ENCODE peak calls at places on chromosomes 3 and 15, in six cellular contexts. L is IMR-90; H is GM06990; S is activated T-cell treated with anti-CD3 and anti-CD28 coated beads for 1 hour; O is stimulated activated effector memory CD8-positive, alpha-beta T cell treated with anti-CD3 and anti-CD28 coated beads, Interleukin-12 subunit alpha, Interleukin-12 subunit beta, amount 100 ng/mL, for 72 hours; T is GM03348. A is an unnamed sample.

GRCh38 chr15:60620707-60621106 is 141.8 kb upstream of the ICE2 start:
- DNase-seq in L (peak), H (no peak), S (no peak), O (no peak), T (peak), A (peak)

GRCh38 chr3:10170915-10171478 is 6.3 kb downstream of the IRAK2 start:
- DNase-seq in L (no peak), H (no peak), S (no peak), O (no peak), T (no peak), A (no peak)

GRCh38 chr3:50210510-50211367 is 5.7 kb downstream of the SLC38A3 start:
- DNase-seq in L (no peak), H (no peak), S (no peak), O (no peak), T (no peak), A (no peak)

GRCh38 chr3:37324752-37325407 is 150.5 kb upstream of the LRRFIP2 start:
- DNase-seq in L (peak), H (no peak), S (no peak), O (no peak), T (peak), A (peak)

GRCh38 chr3:39752019-39752637 is 57.3 kb upstream of the MYRIP start:
- DNase-seq in L (no peak), H (no peak), S (no peak), O (no peak), T (no peak), A (no peak)

GRCh38 chr3:125192190-125193035 is 20.1 kb downstream of the SLC12A8 start:
- DNase-seq in L (no peak), H (peak), S (no peak), O (no peak), T (no peak), A (no peak)

GRCh38 chr3:59001675-59002074 is 48.1 kb downstream of the CFAP20DC start:
- DNase-seq in L (no peak), H (no peak), S (no peak), O (no peak), T (no peak), A (no peak)

GRCh38 chr3:107241217-107241616 is 136.0 kb upstream of the CCDC54 start:
- DNase-seq in L (no peak), H (peak), S (no peak), O (no peak), T (peak), A (no peak)

GRCh38 chr3:50604628-50605588 is 6.7 kb downstream of the CISH start:
- DNase-seq in L (no peak), H (no peak), S (no peak), O (no peak), T (no peak), A (no peak)

GRCh38 chr3:13106308-13106970 is 33.2 kb upstream of the IQSEC1 start:
- DNase-seq in L (no peak), H (no peak), S (no peak), O (no peak), T (no peak), A (no peak)

GRCh38 chr3:55166577-55167555 is 239.0 kb upstream of the LRTM1 start:
- DNase-seq in L (peak), H (no peak), S (no peak), O (no peak), T (no peak), A (peak)

GRCh38 chr3:42682301-42683070 is 2.9 kb upstream of the KLHL40 start:
- DNase-seq in L (no peak), H (no peak), S (no peak), O (no peak), T (no peak), A (no peak)

GRCh38 chr15:69086427-69087205 is 72.1 kb downstream of the NOX5 start:
- DNase-seq in L (no peak), H (no peak), S (no peak), O (no peak), T (no peak), A (no peak)

GRCh38 chr15:81296673-81297072 is 27.3 kb downstream of the STARD5 start:
- DNase-seq in L (no peak), H (peak), S (peak), O (peak), T (no peak), A (no peak)

GRCh38 chr3:64651791-64652241 is 36.0 kb downstream of the ADAMTS9 start:
- DNase-seq in L (no peak), H (no peak), S (no peak), O (no peak), T (peak), A (peak)

GRCh38 chr3:47019201-47019600 is 39.7 kb downstream of the NBEAL2 start:
- DNase-seq in L (peak), H (no peak), S (no peak), O (peak), T (no peak), A (no peak)

GRCh38 chr15:93308026-93308670 is 219.1 kb upstream of the RGMA start:
- DNase-seq in L (no peak), H (no peak), S (no peak), O (no peak), T (no peak), A (no peak)

GRCh38 chr3:160449660-160450598 is at the start of gene TRIM59:
- DNase-seq in L (peak), H (peak), S (peak), O (peak), T (peak), A (peak)

GRCh38 chr15:65917936-65918335 is 48.6 kb downstream of the RAB11A start:
- DNase-seq in L (no peak), H (no peak), S (no peak), O (no peak), T (no peak), A (no peak)

GRCh38 chr3:160369784-160370183 is 29.2 kb downstream of the IFT80 start:
- DNase-seq in L (no peak), H (no peak), S (no peak), O (no peak), T (no peak), A (no peak)

GRCh38 chr3:104907507-104907906 is 459.2 kb upstream of the ALCAM start:
- DNase-seq in L (peak), H (no peak), S (no peak), O (no peak), T (peak), A (peak)

GRCh38 chr3:6179761-6180160 is 681.2 kb upstream of the GRM7 start:
- DNase-seq in L (no peak), H (no peak), S (no peak), O (no peak), T (no peak), A (no peak)

GRCh38 chr15:70023769-70024491 is 73.8 kb downstream of the TLE3 start:
- DNase-seq in L (peak), H (no peak), S (no peak), O (no peak), T (peak), A (peak)

GRCh38 chr3:77254967-77255831 is 215.3 kb downstream of the ROBO2 start:
- DNase-seq in L (peak), H (no peak), S (no peak), O (no peak), T (peak), A (peak)

GRCh38 chr3:137259709-137260108 is 301.9 kb downstream of the IL20RB start:
- DNase-seq in L (no peak), H (no peak), S (no peak), O (no peak), T (no peak), A (no peak)

GRCh38 chr3:117531078-117531477 is 821.5 kb downstream of the TUSC7 start:
- DNase-seq in L (no peak), H (no peak), S (no peak), O (no peak), T (no peak), A (peak)

GRCh38 chr3:192957441-192957951 is 39.8 kb upstream of the MB21D2 start:
- DNase-seq in L (peak), H (no peak), S (no peak), O (no peak), T (peak), A (peak)

GRCh38 chr15:48250640-48251076 is 44.6 kb downstream of the SLC12A1 start:
- DNase-seq in L (peak), H (peak), S (no peak), O (no peak), T (peak), A (peak)

GRCh38 chr3:169554606-169555005 is 108.9 kb downstream of the MECOM start:
- DNase-seq in L (no peak), H (no peak), S (no peak), O (no peak), T (no peak), A (no peak)

GRCh38 chr3:36648241-36649034 is 115.9 kb downstream of the DCLK3 start:
- DNase-seq in L (peak), H (peak), S (no peak), O (no peak), T (peak), A (peak)

GRCh38 chr3:128867200-128868125 is 12.0 kb upstream of the ACAD9 start:
- DNase-seq in L (no peak), H (no peak), S (no peak), O (no peak), T (no peak), A (no peak)

GRCh38 chr15:49423906-49424520 is 971 bp downstream of the FGF7 start:
- DNase-seq in L (no peak), H (no peak), S (no peak), O (no peak), T (no peak), A (peak)

GRCh38 chr3:77536038-77536775 is 496.3 kb downstream of the ROBO2 start:
- DNase-seq in L (no peak), H (no peak), S (no peak), O (no peak), T (no peak), A (no peak)

GRCh38 chr3:145427355-145427754 is 733.6 kb downstream of the PLOD2 start:
- DNase-seq in L (no peak), H (no peak), S (no peak), O (no peak), T (no peak), A (no peak)

GRCh38 chr15:43515731-43516130 is 1.7 kb upstream of the MAP1A start:
- DNase-seq in L (no peak), H (no peak), S (no peak), O (no peak), T (no peak), A (no peak)

GRCh38 chr3:186318135-186318534 is 43.9 kb downstream of the DGKG start:
- DNase-seq in L (peak), H (no peak), S (no peak), O (no peak), T (peak), A (peak)

GRCh38 chr3:33277193-33277882 is at the start of gene FBXL2:
- DNase-seq in L (peak), H (peak), S (no peak), O (peak), T (peak), A (peak)

GRCh38 chr3:53243785-53244184 is 12.0 kb downstream of the TKT start:
- DNase-seq in L (no peak), H (no peak), S (no peak), O (no peak), T (no peak), A (no peak)

GRCh38 chr15:31852933-31853332 is 177.4 kb upstream of the CHRNA7 start:
- DNase-seq in L (no peak), H (no peak), S (no peak), O (no peak), T (no peak), A (no peak)

A was measured in fibroblast of the aortic adventitia.